ENCODE peak calls at places on chromosomes 3 and 15, in nine cellular contexts. D, Z, U, W, N, X, Y, L and S are unnamed samples. For H3K4me1, the result is how much of the 10 kb centered on the place peaks cover.

GRCh38 chr15:63372018-63372705 is 9.5 kb downstream of the CA12 start:
- DNase-seq in D (peak), Z (peak), U (no peak), W (peak), N (no peak), X (no peak), Y (no peak), L (no peak), S (no peak)

GRCh38 chr3:142647856-142648255 is 51.7 kb downstream of the PLS1 start:
- DNase-seq in D (no peak), Z (peak), U (no peak), W (no peak), N (no peak), X (no peak), Y (no peak), L (peak), S (no peak)

GRCh38 chr15:63276342-63277043 is 912 bp upstream of the APH1B start:
- DNase-seq in D (no peak), Z (no peak), U (no peak), W (no peak), N (no peak), X (no peak), Y (no peak), L (no peak), S (no peak)

GRCh38 chr3:120678331-120678845 is 3.7 kb downstream of the HGD start:
- DNase-seq in D (no peak), Z (peak), U (no peak), W (no peak), N (no peak), X (no peak), Y (peak), L (peak), S (peak)

GRCh38 chr3:165642761-165643432 is 194.3 kb downstream of the BCHE start:
- DNase-seq in D (no peak), Z (peak), U (no peak), W (peak), N (no peak), X (no peak), Y (no peak), L (peak), S (no peak)

GRCh38 chr15:84604804-84605203 is 4.0 kb downstream of the ZSCAN2 start:
- DNase-seq in D (no peak), Z (no peak), U (no peak), W (no peak), N (no peak), X (no peak), Y (no peak), L (no peak), S (no peak)

GRCh38 chr15:84886211-84886983 is 1.9 kb downstream of the SLC28A1 start:
- DNase-seq in D (no peak), Z (no peak), U (no peak), W (no peak), N (no peak), X (no peak), Y (no peak), L (no peak), S (no peak)

GRCh38 chr3:73633916-73634344 is 9.2 kb upstream of the PDZRN3 start:
- DNase-seq in D (no peak), Z (no peak), U (no peak), W (no peak), N (no peak), X (no peak), Y (no peak), L (no peak), S (no peak)

GRCh38 chr3:184332370-184333090 is 4.9 kb upstream of the FAM131A start:
- DNase-seq in D (no peak), Z (no peak), U (no peak), W (no peak), N (no peak), X (no peak), Y (no peak), L (no peak), S (no peak)

GRCh38 chr3:97197830-97198229 is 383.4 kb downstream of the EPHA6 start:
- DNase-seq in D (no peak), Z (no peak), U (no peak), W (no peak), N (no peak), X (no peak), Y (no peak), L (no peak), S (no peak)

GRCh38 chr3:24135280-24135679 is 190.2 kb downstream of the NR1D2 start:
- DNase-seq in D (no peak), Z (peak), U (no peak), W (no peak), N (no peak), X (no peak), Y (no peak), L (no peak), S (no peak)

GRCh38 chr15:80929225-80929624 is 60.4 kb downstream of the MESD start:
- DNase-seq in D (no peak), Z (no peak), U (no peak), W (no peak), N (no peak), X (no peak), Y (no peak), L (no peak), S (no peak)

GRCh38 chr15:66107070-66107469 is 146.5 kb downstream of the MEGF11 start:
- DNase-seq in D (no peak), Z (no peak), U (no peak), W (no peak), N (no peak), X (no peak), Y (peak), L (no peak), S (no peak)

DNA sequence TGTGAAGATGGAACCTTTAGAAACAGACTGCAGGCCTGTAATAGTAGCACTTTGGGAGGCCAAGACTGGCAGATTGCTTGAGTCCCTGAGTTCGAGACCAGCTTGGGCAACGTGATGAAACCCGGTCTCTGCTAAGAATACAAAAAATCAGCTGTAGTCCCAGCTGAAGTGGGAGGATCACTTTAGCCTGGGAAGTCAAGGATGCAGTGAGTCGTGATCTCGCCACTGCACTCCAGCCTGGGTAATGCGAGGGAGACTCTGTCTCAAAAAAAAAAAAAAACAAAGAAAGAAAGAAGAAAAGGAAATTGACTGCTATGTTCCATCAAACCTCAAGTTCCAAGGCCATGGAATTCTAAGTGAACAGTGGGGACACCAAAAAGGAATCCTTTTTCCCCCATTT is 2.2 kb downstream of the EOGT start:
- DNase-seq in D (no peak), Z (no peak), U (no peak), W (no peak), N (no peak), X (no peak), Y (no peak), L (no peak), S (no peak)
- H3K4me1 ChIP-seq in D (under half), Z (under half), U (under half), W (under half), N (under half), X (under half), Y (under half), L (under half), S (under half)

DNA sequence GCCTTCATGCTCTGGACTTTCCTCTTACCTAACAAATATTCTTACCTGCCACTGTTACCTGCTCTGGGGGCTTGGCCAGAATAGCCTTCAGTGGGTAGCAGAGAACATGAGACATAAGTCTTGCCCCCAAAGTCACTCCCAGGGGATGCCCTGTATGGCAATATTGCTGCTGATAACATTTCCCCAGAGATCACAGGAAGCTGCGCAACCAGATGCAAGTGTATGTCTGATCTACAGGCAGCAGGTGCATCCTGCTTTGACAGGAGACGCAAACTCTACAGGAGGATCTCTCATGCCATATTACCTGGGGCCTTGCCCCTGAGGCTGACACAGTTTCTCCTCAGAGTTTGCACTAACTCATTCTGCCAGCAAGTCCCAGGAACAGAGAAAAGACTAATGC is 174.4 kb upstream of the LPP start:
- DNase-seq in D (no peak), Z (no peak), U (peak), W (no peak), N (no peak), X (no peak), Y (no peak), L (no peak), S (peak)
- H3K4me1 ChIP-seq in D (under half), Z (under half), U (half or more), W (under half), N (under half), X (under half), Y (under half), L (under half), S (half or more)

DNA sequence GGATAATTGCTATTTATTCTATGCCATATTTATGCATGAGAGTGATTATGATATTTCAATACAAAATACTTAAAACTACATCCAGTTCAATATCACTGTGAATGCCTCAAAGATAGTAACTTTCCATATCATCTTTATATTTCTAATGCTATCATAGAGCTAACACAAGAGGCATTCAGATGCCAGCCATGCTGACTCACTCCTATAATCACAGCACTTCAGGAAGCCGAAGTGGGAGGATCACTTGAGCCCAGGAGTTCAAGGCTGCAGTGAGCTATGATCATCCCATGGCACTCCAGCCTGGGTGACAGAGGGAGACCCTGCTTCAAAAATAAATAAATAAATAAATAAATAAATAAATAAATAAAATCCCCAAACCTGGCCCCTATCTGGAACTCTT is 498.7 kb downstream of the EPHA3 start:
- DNase-seq in D (no peak), Z (no peak), U (no peak), W (no peak), N (no peak), X (no peak), Y (no peak), L (no peak), S (no peak)
- H3K4me1 ChIP-seq in D (under half), Z (under half), U (under half), W (under half), N (under half), X (under half), Y (under half), L (under half), S (under half)

DNA sequence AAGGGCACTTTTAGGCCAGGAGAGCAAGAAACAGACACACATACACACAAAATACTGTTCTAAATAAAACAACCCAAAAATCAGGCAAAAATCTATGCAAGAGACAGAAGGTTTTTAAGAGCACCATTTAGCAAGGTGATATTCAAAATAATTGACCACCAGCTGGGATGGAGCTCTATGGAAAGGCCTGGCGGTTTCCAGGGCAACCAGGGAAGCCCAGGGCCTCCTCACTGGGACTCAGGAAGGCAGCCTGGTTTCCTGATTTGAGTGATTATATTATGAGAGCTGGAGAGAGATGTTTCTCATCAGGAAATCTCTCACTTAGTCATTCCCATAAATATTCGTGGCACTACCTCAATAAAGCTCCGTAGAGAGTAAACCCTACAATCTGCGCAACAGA is 152.3 kb downstream of the GABRB3 start:
- DNase-seq in D (no peak), Z (no peak), U (no peak), W (no peak), N (no peak), X (no peak), Y (no peak), L (no peak), S (no peak)
- H3K4me1 ChIP-seq in D (under half), Z (half or more), U (under half), W (under half), N (under half), X (under half), Y (under half), L (under half), S (under half)

GRCh38 chr3:46868301-46868700 is 5.1 kb upstream of the MYL3 start:
- DNase-seq in D (no peak), Z (no peak), U (no peak), W (no peak), N (no peak), X (no peak), Y (no peak), L (no peak), S (no peak)
- H3K4me1 ChIP-seq in D (under half), Z (under half), U (under half), W (under half), N (half or more), X (under half), Y (under half), L (under half), S (under half)

GRCh38 chr3:98890960-98891910 is 10.3 kb downstream of the DCBLD2 start:
- DNase-seq in D (no peak), Z (no peak), U (no peak), W (no peak), N (no peak), X (no peak), Y (no peak), L (no peak), S (no peak)

GRCh38 chr3:98894791-98895576 is 6.5 kb downstream of the DCBLD2 start:
- DNase-seq in D (no peak), Z (no peak), U (no peak), W (no peak), N (no peak), X (no peak), Y (no peak), L (no peak), S (no peak)

GRCh38 chr3:98893740-98894139 is 7.8 kb downstream of the DCBLD2 start:
- DNase-seq in D (no peak), Z (no peak), U (no peak), W (no peak), N (no peak), X (no peak), Y (peak), L (no peak), S (no peak)

GRCh38 chr3:98890181-98890882 is 11.2 kb downstream of the DCBLD2 start:
- DNase-seq in D (no peak), Z (no peak), U (no peak), W (no peak), N (no peak), X (no peak), Y (no peak), L (no peak), S (no peak)

GRCh38 chr3:98892263-98892662 is 9.2 kb downstream of the DCBLD2 start:
- DNase-seq in D (no peak), Z (no peak), U (no peak), W (no peak), N (no peak), X (no peak), Y (no peak), L (no peak), S (no peak)
- H3K4me1 ChIP-seq in D (under half), Z (half or more), U (under half), W (under half), N (under half), X (under half), Y (under half), L (under half), S (under half)